ENCODE peak calls at places on chromosomes 1 and 21, in six cellular contexts. H is adrenal gland, Y is Peyer's patch, E is transverse colon, B is A549, J is IMR-90. X is an unnamed sample.

GRCh38 chr1:33612877-33613487 is 140.5 kb downstream of the ZSCAN20 start:
- DNase-seq in H (peak), Y (peak), E (peak), B (peak), J (peak), X (peak)

GRCh38 chr1:204513117-204513716 is 3.0 kb upstream of the MDM4 start:
- DNase-seq in H (peak), Y (peak), E (no peak), B (no peak), J (no peak), X (peak)

GRCh38 chr21:30979054-30979453 is 59.2 kb downstream of the KRTAP19-8 start:
- DNase-seq in H (no peak), Y (no peak), E (no peak), B (no peak), J (no peak), X (no peak)

GRCh38 chr1:23727362-23727811 is 15.9 kb upstream of the ELOA start:
- DNase-seq in H (peak), Y (peak), E (peak), B (peak), J (peak), X (peak)

GRCh38 chr1:184635347-184636155 is 119.1 kb downstream of the EDEM3 start:
- DNase-seq in H (no peak), Y (no peak), E (no peak), B (no peak), J (peak), X (no peak)

GRCh38 chr1:23422313-23422877 is 2.2 kb downstream of the TCEA3 start:
- DNase-seq in H (peak), Y (peak), E (peak), B (no peak), J (peak), X (peak)

GRCh38 chr1:78279051-78279450 is 211.7 kb upstream of the PTGFR start:
- DNase-seq in H (no peak), Y (no peak), E (no peak), B (no peak), J (peak), X (no peak)

GRCh38 chr1:100860397-100860991 is 34.1 kb downstream of the EXTL2 start:
- DNase-seq in H (no peak), Y (no peak), E (no peak), B (no peak), J (peak), X (no peak)

GRCh38 chr1:1434131-1434811 is 1.2 kb upstream of the VWA1 start:
- DNase-seq in H (peak), Y (no peak), E (peak), B (no peak), J (no peak), X (peak)

GRCh38 chr1:112057736-112058135 is 68.3 kb upstream of the KCND3 start:
- DNase-seq in H (no peak), Y (no peak), E (no peak), B (no peak), J (no peak), X (no peak)

GRCh38 chr21:37862536-37862935 is 53.7 kb downstream of the KCNJ6 start:
- DNase-seq in H (no peak), Y (no peak), E (no peak), B (peak), J (peak), X (no peak)

GRCh38 chr1:111600886-111601386 is 18.7 kb upstream of the RAP1A start:
- DNase-seq in H (no peak), Y (no peak), E (no peak), B (no peak), J (peak), X (no peak)

GRCh38 chr1:190904091-190904695 is 426.5 kb upstream of the BRINP3 start:
- DNase-seq in H (no peak), Y (no peak), E (no peak), B (no peak), J (peak), X (no peak)

GRCh38 chr21:37626320-37626719 is 259.7 kb downstream of the DYRK1A start:
- DNase-seq in H (no peak), Y (no peak), E (no peak), B (no peak), J (no peak), X (no peak)

GRCh38 chr1:193479187-193479586 is 292.8 kb upstream of the B3GALT2 start:
- DNase-seq in H (no peak), Y (peak), E (peak), B (no peak), J (no peak), X (no peak)

GRCh38 chr1:54615531-54616245 is 7.6 kb downstream of the FAM151A start:
- DNase-seq in H (peak), Y (peak), E (no peak), B (no peak), J (no peak), X (no peak)

GRCh38 chr1:231800071-231800470 is 173.5 kb downstream of the DISC1 start:
- DNase-seq in H (no peak), Y (no peak), E (no peak), B (no peak), J (no peak), X (no peak)

GRCh38 chr1:29709711-29710169 is 473.4 kb downstream of the PTPRU start:
- DNase-seq in H (no peak), Y (no peak), E (no peak), B (no peak), J (peak), X (no peak)

GRCh38 chr1:184867866-184868585 is 106.3 kb downstream of the NIBAN1 start:
- DNase-seq in H (no peak), Y (no peak), E (no peak), B (no peak), J (no peak), X (no peak)

DNA sequence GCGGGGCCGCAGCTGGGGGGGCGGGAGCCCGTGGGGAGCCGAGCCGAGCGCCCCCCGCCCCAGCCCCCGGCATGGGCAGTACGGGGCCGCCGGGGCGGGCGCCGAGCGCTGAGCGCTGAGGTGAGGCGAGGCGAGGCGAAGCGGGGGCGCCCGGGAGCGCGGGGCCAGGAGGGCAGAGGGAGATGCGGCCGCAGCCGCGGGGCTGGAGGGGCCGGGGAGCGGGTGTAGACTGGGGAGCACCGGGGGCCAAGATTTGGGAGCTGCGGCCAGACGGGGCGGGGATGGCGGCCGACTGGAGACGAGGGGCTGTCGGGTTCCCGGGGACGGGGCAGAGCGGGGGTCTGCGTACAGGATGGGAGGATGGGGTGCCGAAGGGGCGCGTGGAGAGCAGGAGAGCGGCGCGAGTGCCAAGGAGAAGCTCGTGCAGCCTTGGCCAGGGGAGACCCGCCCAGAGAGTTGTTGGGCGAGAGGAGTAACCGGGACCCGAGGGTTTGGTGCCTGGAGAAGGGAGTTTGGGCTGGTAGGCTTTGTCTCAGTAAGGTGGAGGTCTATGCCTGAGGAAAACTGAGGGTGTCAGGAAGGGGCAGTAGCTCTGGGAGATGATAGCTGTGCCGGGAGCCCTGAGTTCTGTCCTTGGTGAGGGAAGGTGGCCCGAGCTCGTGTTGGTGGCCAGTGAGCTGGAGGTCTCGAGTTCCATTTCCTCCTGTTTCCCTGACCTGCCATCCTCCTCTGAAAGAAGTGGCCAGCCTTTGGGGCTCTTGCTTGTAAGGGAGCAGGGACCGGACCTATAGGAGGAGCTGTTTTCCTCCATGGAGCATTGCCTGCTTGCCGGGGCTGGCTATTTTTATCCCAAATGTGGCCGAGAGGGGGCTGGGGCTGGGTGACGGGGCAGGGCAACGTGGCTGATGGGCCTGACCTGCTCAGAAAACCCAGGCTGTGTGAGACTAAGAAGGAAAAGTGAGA is 539 bp downstream of the ATP8B2 start:
- DNase-seq in H (peak), Y (peak), E (peak), B (peak), J (peak), X (peak)
- TF ChIP-seq POLR2A in H (peak), Y (no peak), E (no peak), B (no peak), J (peak), X (no peak)

GRCh38 chr1:27618341-27619067 is 14.6 kb upstream of the AHDC1 start:
- DNase-seq in H (no peak), Y (no peak), E (no peak), B (no peak), J (no peak), X (no peak)
- TF ChIP-seq POLR2A in H (no peak), Y (no peak), E (no peak), B (no peak), J (no peak), X (no peak)

DNA sequence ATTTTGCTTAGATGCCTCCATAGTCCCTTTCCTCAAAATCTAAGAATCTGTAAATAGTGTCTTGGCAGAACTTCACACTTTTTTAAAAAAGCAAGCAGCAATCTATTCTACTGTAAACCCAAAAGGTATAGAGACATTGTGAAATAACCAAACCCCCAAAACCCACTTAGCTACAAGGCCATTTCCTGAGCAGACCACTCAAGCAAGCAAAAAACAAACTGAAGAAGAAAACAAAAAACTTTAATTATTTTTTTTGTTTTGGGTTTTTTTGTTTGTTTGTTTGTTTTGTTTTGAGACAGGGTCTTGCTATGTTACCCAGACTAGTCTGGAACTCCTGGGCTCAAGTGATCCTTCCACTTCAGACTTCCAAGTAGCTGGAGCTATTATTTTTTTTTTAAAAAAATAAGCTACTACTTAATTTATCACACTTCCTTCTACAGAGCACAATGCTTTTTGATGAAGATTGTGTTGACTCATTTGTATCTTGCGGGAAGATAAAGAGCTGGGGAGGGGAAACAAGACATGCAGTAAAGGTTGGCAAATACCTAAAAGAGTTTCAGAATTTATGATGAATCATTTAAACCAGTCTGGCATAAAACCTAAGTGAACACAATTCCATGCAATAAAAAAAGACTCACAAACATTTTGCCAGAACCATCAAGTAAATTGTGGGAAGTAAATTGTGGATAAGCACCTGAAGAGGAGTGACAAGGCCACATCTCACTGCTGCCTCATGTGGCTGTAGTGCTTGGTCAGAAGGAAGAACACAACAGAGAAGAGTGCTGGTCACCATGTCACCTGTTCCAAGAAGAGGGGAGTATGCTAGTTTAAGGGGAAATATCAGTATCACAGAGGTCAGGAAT is 2.7 kb upstream of the PTPN22 start:
- DNase-seq in H (no peak), Y (peak), E (peak), B (peak), J (peak), X (no peak)
- TF ChIP-seq POLR2A in H (no peak), Y (no peak), E (no peak), B (no peak), J (no peak), X (no peak)

DNA sequence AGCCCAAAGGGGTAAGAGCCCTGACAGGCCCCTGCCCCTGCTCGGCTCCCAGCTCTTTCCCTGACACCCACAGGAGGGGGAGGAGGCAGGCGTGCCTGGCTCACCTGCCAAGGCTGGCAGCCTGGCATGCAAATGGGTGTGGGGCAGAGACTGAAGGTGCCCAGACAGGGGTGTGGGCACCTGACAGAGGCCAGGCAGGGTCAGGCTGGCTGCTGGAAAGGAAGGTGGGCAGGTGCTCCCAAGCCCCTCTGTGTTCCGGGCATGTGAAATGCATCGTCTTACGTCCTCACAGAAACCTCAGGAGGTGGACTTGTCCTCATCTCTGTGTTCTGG is 19.4 kb upstream of the CASZ1 start:
- DNase-seq in H (no peak), Y (peak), E (peak), B (no peak), J (no peak), X (no peak)
- TF ChIP-seq POLR2A in H (no peak), Y (no peak), E (no peak), B (no peak), J (no peak), X (no peak)

GRCh38 chr1:153626477-153626928 is 802 bp downstream of the S100A13 start:
- DNase-seq in H (no peak), Y (no peak), E (no peak), B (no peak), J (no peak), X (no peak)

GRCh38 chr1:153624965-153625611 is 2.2 kb downstream of the S100A13 start:
- DNase-seq in H (no peak), Y (peak), E (no peak), B (no peak), J (no peak), X (no peak)

GRCh38 chr1:153628638-153629342 is 556 bp downstream of the S100A1 start:
- DNase-seq in H (no peak), Y (peak), E (no peak), B (no peak), J (no peak), X (no peak)

GRCh38 chr1:153627797-153628626 is at the start of gene S100A1:
- DNase-seq in H (no peak), Y (peak), E (no peak), B (peak), J (no peak), X (peak)

GRCh38 chr1:153626929-153627796 is at the start of gene S100A13:
- DNase-seq in H (peak), Y (peak), E (peak), B (peak), J (peak), X (peak)
- TF ChIP-seq POLR2A in H (peak), Y (peak), E (peak), B (peak), J (peak), X (no peak)